ENCODE peak calls at places on chromosomes 4 and X, in four cellular contexts. One of them, this sample, is unnamed.
A peak's percentile ranks its signal among the peaks of the same experiment; 100 is the strongest.

GRCh38 chr4:184653650-184654049 is 4.1 kb downstream of the PRIMPOL start:
- DNase-seq in HepG2: no peak
- DNase-seq in A549: no peak
- DNase-seq in K562: no peak
- DNase-seq in this sample: no peak

GRCh38 chr4:87120411-87121162 is 99.8 kb downstream of the KLHL8 start:
- DNase-seq in HepG2: peak; percentile 47
- DNase-seq in A549: no peak
- DNase-seq in K562: no peak
- DNase-seq in this sample: no peak

GRCh38 chrX:65668362-65669310 is 1.2 kb downstream of the MSN start:
- DNase-seq in A549: peak; percentile 77
- DNase-seq in K562: peak; percentile 85
- DNase-seq in HepG2: no peak
- DNase-seq in this sample: peak; percentile 18

GRCh38 chrX:12958059-12958458 is 16.9 kb upstream of the TMSB4X start:
- DNase-seq in K562: peak; percentile 1
- DNase-seq in A549: no peak
- DNase-seq in HepG2: no peak
- DNase-seq in this sample: no peak

GRCh38 chr4:70637239-70637920 is 8.8 kb downstream of the ENAM start:
- DNase-seq in A549: no peak
- DNase-seq in K562: no peak
- DNase-seq in HepG2: no peak
- DNase-seq in this sample: no peak

GRCh38 chrX:139647597-139647996 is 60.4 kb downstream of the MCF2 start:
- DNase-seq in K562: no peak
- DNase-seq in HepG2: no peak
- DNase-seq in A549: no peak
- DNase-seq in this sample: no peak

GRCh38 chr4:2437475-2438215 is 18.9 kb downstream of the CFAP99 start:
- DNase-seq in A549: no peak
- DNase-seq in HepG2: no peak
- DNase-seq in K562: no peak
- DNase-seq in this sample: no peak

GRCh38 chr4:136443006-136443405 is 1089.3 kb downstream of the PCDH18 start:
- DNase-seq in HepG2: no peak
- DNase-seq in K562: no peak
- DNase-seq in A549: no peak
- DNase-seq in this sample: no peak

GRCh38 chrX:49071877-49072711 is 1.7 kb downstream of the PRAF2 start:
- DNase-seq in A549: no peak
- DNase-seq in HepG2: no peak
- DNase-seq in K562: no peak
- DNase-seq in this sample: peak; percentile 76

GRCh38 chr4:103075435-103075893 is 1.1 kb downstream of the SLC9B2 start:
- DNase-seq in K562: peak; percentile 21
- DNase-seq in HepG2: peak; percentile 96
- DNase-seq in A549: peak; percentile 31
- DNase-seq in this sample: no peak

GRCh38 chrX:38816158-38816557 is 14.9 kb downstream of the MID1IP1 start:
- DNase-seq in HepG2: no peak
- DNase-seq in K562: no peak
- DNase-seq in A549: no peak
- DNase-seq in this sample: no peak

GRCh38 chr4:121554377-121554776 is 142.4 kb downstream of the ANXA5 start:
- DNase-seq in A549: no peak
- DNase-seq in HepG2: no peak
- DNase-seq in K562: no peak
- DNase-seq in this sample: no peak

GRCh38 chrX:131895002-131895401 is 128.1 kb upstream of the STK26 start:
- DNase-seq in K562: peak; percentile 58
- DNase-seq in HepG2: no peak
- DNase-seq in A549: no peak
- DNase-seq in this sample: no peak

GRCh38 chrX:118977424-118977823 is 3.0 kb downstream of the LONRF3 start:
- DNase-seq in A549: no peak
- DNase-seq in HepG2: no peak
- DNase-seq in K562: no peak
- DNase-seq in this sample: no peak

GRCh38 chrX:118976599-118977340 is 2.4 kb downstream of the LONRF3 start:
- DNase-seq in A549: peak; percentile 61
- DNase-seq in HepG2: no peak
- DNase-seq in K562: peak; percentile 21
- DNase-seq in this sample: no peak

GRCh38 chrX:118975831-118976598 is 1.6 kb downstream of the LONRF3 start:
- DNase-seq in K562: peak; percentile 70
- DNase-seq in HepG2: peak; percentile 69
- DNase-seq in A549: peak; percentile 71
- DNase-seq in this sample: peak; percentile 24

GRCh38 chrX:118974908-118975671 is 672 bp downstream of the LONRF3 start:
- DNase-seq in A549: peak; percentile 66
- DNase-seq in HepG2: peak; percentile 27
- DNase-seq in K562: peak; percentile 67
- DNase-seq in this sample: peak; percentile 36

GRCh38 chrX:118978451-118978850 is 4.0 kb downstream of the LONRF3 start:
- DNase-seq in HepG2: no peak
- DNase-seq in A549: peak; percentile 9
- DNase-seq in K562: no peak
- DNase-seq in this sample: no peak
- TF ChIP-seq HMGXB4 in HepG2: no peak
- TF ChIP-seq HMGXB4 in A549: no peak
- TF ChIP-seq HMGXB4 in K562: no peak
- TF ChIP-seq HMGXB4 in this sample: no peak

GRCh38 chr4:182748949-182749348 is 168.2 kb downstream of the DCTD start:
- DNase-seq in A549: no peak
- DNase-seq in K562: no peak
- DNase-seq in HepG2: no peak
- DNase-seq in this sample: no peak
- TF ChIP-seq NR3C1 in A549: no peak
- TF ChIP-seq NR3C1 in K562: no peak
- TF ChIP-seq NR3C1 in HepG2: no peak
- TF ChIP-seq NR3C1 in this sample: no peak

DNA sequence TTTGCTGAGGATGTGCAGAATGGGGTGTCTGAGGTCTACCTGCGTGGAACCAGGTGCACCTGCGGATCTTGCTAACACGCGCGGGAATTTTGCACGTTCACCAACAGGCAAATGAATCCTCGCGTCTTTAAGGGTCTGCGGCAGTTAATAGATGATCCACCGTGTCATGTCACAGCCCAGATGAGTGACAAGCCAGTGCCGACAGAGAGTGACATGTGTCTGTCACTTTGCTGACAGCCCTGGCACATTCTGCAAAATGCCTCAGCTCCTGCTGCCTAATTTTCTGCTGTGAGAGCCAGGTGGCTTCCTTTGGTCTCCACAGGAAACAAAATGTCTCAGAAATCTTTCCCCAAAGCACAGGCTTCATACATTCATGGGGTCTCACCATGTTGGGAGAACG is 56.2 kb upstream of the SHOX start:
- DNase-seq in HepG2: no peak
- DNase-seq in A549: no peak
- DNase-seq in K562: no peak
- DNase-seq in this sample: no peak
- TF ChIP-seq HMGXB4 in HepG2: no peak
- TF ChIP-seq HMGXB4 in A549: no peak
- TF ChIP-seq HMGXB4 in K562: no peak
- TF ChIP-seq HMGXB4 in this sample: no peak

GRCh38 chr4:27364509-27364908 is 503.9 kb downstream of the STIM2 start:
- DNase-seq in A549: no peak
- DNase-seq in K562: no peak
- DNase-seq in HepG2: no peak
- DNase-seq in this sample: no peak

GRCh38 chr4:27358269-27358668 is 497.6 kb downstream of the STIM2 start:
- DNase-seq in HepG2: no peak
- DNase-seq in K562: no peak
- DNase-seq in A549: no peak
- DNase-seq in this sample: no peak

GRCh38 chr4:27357283-27357682 is 496.6 kb downstream of the STIM2 start:
- DNase-seq in HepG2: no peak
- DNase-seq in K562: no peak
- DNase-seq in A549: no peak
- DNase-seq in this sample: no peak

GRCh38 chr4:27366424-27366823 is 505.8 kb downstream of the STIM2 start:
- DNase-seq in A549: no peak
- DNase-seq in K562: no peak
- DNase-seq in HepG2: no peak
- DNase-seq in this sample: no peak

DNA sequence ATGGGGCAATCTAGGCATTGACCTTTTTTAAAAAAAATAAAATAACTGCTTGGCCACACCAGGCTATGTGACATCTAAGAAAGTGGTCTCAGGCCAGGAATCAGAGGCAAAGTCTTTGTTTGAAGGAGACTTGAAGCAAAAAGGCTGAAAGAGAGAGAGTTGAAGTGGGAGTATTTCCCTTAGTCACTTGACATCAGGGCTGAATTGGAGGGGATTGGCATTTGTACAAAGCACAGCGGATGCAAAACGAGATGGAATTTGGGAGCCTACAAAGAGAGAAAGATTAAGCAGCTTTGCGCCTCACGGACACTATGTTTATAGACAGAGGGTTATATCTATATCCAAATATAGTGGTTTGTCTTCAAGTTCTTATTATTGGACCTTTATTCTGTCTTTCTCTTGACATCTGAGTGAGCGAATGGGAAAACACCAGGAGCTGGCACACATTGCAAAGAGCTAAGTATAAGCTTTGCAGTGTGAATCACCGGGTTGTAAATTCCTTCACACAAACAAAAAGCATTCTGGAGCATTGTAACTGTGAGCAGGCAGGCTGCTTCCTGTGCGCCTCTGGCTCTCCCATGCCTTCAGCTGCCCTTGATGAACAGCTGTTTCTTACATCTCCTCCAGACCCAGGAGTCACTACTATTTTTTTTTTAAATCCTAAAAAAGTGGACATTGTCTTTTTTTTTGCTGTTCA is 500.2 kb downstream of the STIM2 start:
- DNase-seq in A549: no peak
- DNase-seq in K562: no peak
- DNase-seq in HepG2: no peak
- DNase-seq in this sample: no peak
- TF ChIP-seq NR3C1 in A549: no peak
- TF ChIP-seq NR3C1 in K562: no peak
- TF ChIP-seq NR3C1 in HepG2: no peak
- TF ChIP-seq NR3C1 in this sample: no peak

GRCh38 chrX:125826080-125826479 is 340.0 kb downstream of the DCAF12L2 start:
- DNase-seq in K562: no peak
- DNase-seq in HepG2: no peak
- DNase-seq in A549: no peak
- DNase-seq in this sample: no peak
- TF ChIP-seq HMGXB4 in K562: no peak
- TF ChIP-seq HMGXB4 in HepG2: no peak
- TF ChIP-seq HMGXB4 in A549: no peak
- TF ChIP-seq HMGXB4 in this sample: no peak

DNA sequence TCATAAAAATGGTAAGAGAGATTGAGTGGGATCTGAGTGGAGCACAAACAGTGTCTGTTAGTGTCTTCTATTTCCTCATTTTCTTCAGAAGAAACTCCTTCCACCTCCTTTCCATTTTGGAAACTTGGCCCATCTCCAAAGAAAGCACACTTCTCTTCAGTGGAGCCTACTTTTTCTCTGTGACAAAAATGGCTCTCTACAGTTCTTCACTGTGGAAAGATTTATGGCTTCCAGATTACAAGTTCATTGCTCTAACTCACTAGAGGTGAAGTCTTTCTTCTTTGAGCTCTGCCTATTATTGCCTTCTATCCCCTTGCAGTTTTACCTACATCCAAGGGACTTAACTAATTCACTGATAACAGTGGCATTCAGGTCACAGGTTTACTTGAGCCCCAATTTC is 325.8 kb downstream of the ANTXR2 start:
- DNase-seq in K562: no peak
- DNase-seq in HepG2: no peak
- DNase-seq in A549: no peak
- DNase-seq in this sample: no peak
- TF ChIP-seq NR3C1 in K562: no peak
- TF ChIP-seq NR3C1 in HepG2: no peak
- TF ChIP-seq NR3C1 in A549: no peak
- TF ChIP-seq NR3C1 in this sample: no peak

GRCh38 chr4:21888195-21888976 is 60.2 kb downstream of the KCNIP4 start:
- DNase-seq in HepG2: no peak
- DNase-seq in K562: no peak
- DNase-seq in A549: peak; percentile 4
- DNase-seq in this sample: no peak
- TF ChIP-seq HMGXB4 in HepG2: no peak
- TF ChIP-seq HMGXB4 in K562: no peak
- TF ChIP-seq HMGXB4 in A549: no peak
- TF ChIP-seq HMGXB4 in this sample: no peak

DNA sequence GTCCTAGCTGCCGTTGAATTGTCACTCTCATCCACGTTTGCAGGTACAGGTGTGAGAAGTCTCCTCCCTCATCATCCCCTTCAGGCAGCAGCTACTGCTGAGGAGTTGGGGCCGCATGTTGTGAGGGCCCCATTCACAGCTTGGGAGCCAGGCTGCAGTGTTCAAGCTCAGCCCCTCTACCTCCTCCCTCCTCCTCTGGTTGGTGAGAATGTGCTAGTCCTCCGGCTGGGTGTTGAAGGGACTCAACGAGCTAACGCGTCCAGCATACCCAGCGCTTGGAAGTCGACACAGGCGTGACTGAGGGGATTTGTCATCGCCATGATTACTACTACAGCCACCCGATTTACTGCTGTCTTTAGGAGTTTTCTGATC is 82.0 kb upstream of the PSAPL1 start:
- DNase-seq in A549: no peak
- DNase-seq in K562: no peak
- DNase-seq in HepG2: no peak
- DNase-seq in this sample: no peak
- TF ChIP-seq NR3C1 in A549: no peak
- TF ChIP-seq NR3C1 in K562: no peak
- TF ChIP-seq NR3C1 in HepG2: no peak
- TF ChIP-seq NR3C1 in this sample: no peak

This sample was measured in WTC11.